ENCODE peak calls at places on chromosome 13, in four cellular contexts. H, F, V and M are unnamed samples.

GRCh38 chr13:26806891-26807290 is 46.3 kb upstream of the GPR12 start:
- DNase-seq in F (no peak), H (no peak), V (no peak), M (no peak)

GRCh38 chr13:91346848-91347211 is 657 bp upstream of the MIR17HG start:
- DNase-seq in V (peak), H (peak), F (no peak), M (peak)

GRCh38 chr13:109199280-109199679 is 569.9 kb downstream of the MYO16 start:
- DNase-seq in V (no peak), H (no peak), F (no peak), M (no peak)

GRCh38 chr13:95276119-95276505 is 25.1 kb downstream of the ABCC4 start:
- DNase-seq in H (no peak), V (no peak), F (no peak), M (no peak)

GRCh38 chr13:67223742-67224141 is 6.4 kb downstream of the PCDH9 start:
- DNase-seq in V (no peak), F (no peak), H (no peak), M (no peak)

GRCh38 chr13:114108894-114109293 is 23.5 kb downstream of the RASA3 start:
- DNase-seq in F (no peak), H (no peak), V (no peak), M (no peak)

GRCh38 chr13:34588362-34588761 is 353.7 kb upstream of the NBEA start:
- DNase-seq in V (no peak), H (no peak), F (no peak), M (no peak)

GRCh38 chr13:112062047-112062618 is 4.8 kb upstream of the SOX1 start:
- DNase-seq in F (no peak), V (no peak), H (no peak), M (no peak)

GRCh38 chr13:95643814-95644598 is 500 bp downstream of the DZIP1 start:
- DNase-seq in H (no peak), V (no peak), F (no peak), M (no peak)

GRCh38 chr13:48624858-48625257 is 28.9 kb upstream of the CYSLTR2 start:
- DNase-seq in V (no peak), F (no peak), H (no peak), M (no peak)

GRCh38 chr13:113922412-113923118 is 51.3 kb downstream of the C13orf46 start:
- DNase-seq in F (no peak), V (no peak), H (no peak), M (no peak)

GRCh38 chr13:24060993-24061392 is 99.5 kb upstream of the SPATA13 start:
- DNase-seq in F (no peak), H (no peak), V (no peak), M (no peak)

GRCh38 chr13:26280295-26280694 is 26.4 kb downstream of the CDK8 start:
- DNase-seq in V (no peak), F (no peak), H (no peak), M (no peak)

GRCh38 chr13:70390064-70390463 is 281.8 kb upstream of the KLHL1 start:
- DNase-seq in F (no peak), V (no peak), H (no peak), M (no peak)

GRCh38 chr13:79647518-79647917 is 166.6 kb downstream of the NDFIP2 start:
- DNase-seq in F (no peak), H (no peak), V (no peak), M (no peak)